ENCODE peak calls at places on chromosomes 6 and 20, in five cellular contexts. B is stimulated activated effector memory CD8-positive, alpha-beta T cell treated with anti-CD3 and anti-CD28 coated beads, Interleukin-12 subunit alpha, Interleukin-12 subunit beta, amount 100 ng/mL, for 72 hours; T is activated T-cell treated with anti-CD3 and anti-CD28 coated beads, Interleukin-2, amount 50 U/mL, for 4 hours; H is upper lobe of right lung; G is Right ventricle myocardium superior. V is an unnamed sample.

GRCh38 chr6:86775893-86776292 is 161.4 kb upstream of the HTR1E start:
- ATAC-seq in B (no peak), T (no peak), H (no peak), G (no peak), V (no peak)

GRCh38 chr6:26032387-26033131 is 54.7 kb upstream of the HFE start:
- ATAC-seq in G (peak), B (no peak), T (no peak), H (peak), V (peak)

GRCh38 chr6:88725111-88725711 is 238.2 kb downstream of the RNGTT start:
- ATAC-seq in H (no peak), T (no peak), G (no peak), B (no peak), V (peak)

GRCh38 chr6:137363805-137364138 is 130.4 kb downstream of the OLIG3 start:
- ATAC-seq in G (no peak), B (peak), H (no peak), T (peak), V (peak)

GRCh38 chr6:112443666-112444065 is 96.5 kb downstream of the RFPL4B start:
- ATAC-seq in G (peak), B (no peak), H (no peak), T (no peak), V (no peak)

GRCh38 chr6:27785297-27785696 is 126.9 kb downstream of the OR2B2 start:
- ATAC-seq in G (no peak), T (no peak), H (no peak), B (no peak), V (no peak)

GRCh38 chr6:111092006-111092405 is 4.7 kb downstream of the SLC16A10 start:
- ATAC-seq in T (no peak), H (no peak), B (no peak), G (no peak), V (no peak)

GRCh38 chr20:16283978-16284377 is 289.3 kb downstream of the KIF16B start:
- ATAC-seq in G (peak), T (no peak), H (no peak), B (no peak), V (no peak)

GRCh38 chr20:59177266-59178250 is 13.9 kb downstream of the ZNF831 start:
- ATAC-seq in T (peak), B (peak), H (peak), G (no peak), V (peak)

GRCh38 chr6:36547646-36548400 is 544 bp upstream of the STK38 start:
- ATAC-seq in H (no peak), T (no peak), G (no peak), B (no peak), V (no peak)

V was measured in activated T-helper 17 cell treated with anti-CD3 and anti-CD28 coated beads, Interleukin-2, amount 50 U/mL, for 72 hours.